ENCODE peak calls at places on chromosomes 5 and 9, in five cellular contexts. H is GM12865, X is GM23338, B is GM10248, Z is cardiac muscle cell. G is an unnamed sample.
A peak's percentile ranks its signal among the peaks of the same experiment; 100 is the strongest.

GRCh38 chr5:9599391-9599790 is 30.8 kb downstream of the TAS2R1 start:
- DNase-seq in H (no peak), X (no peak), Z (no peak), B (no peak), G (no peak)

GRCh38 chr5:160685695-160686094 is 166.3 kb downstream of the ATP10B start:
- DNase-seq in Z (no peak), H (peak; percentile 60), B (peak; percentile 39), X (peak; percentile 75), G (peak; percentile 43)

GRCh38 chr5:110869927-110870326 is 131.1 kb downstream of the SLC25A46 start:
- DNase-seq in B (no peak), X (no peak), Z (no peak), H (no peak), G (no peak)

GRCh38 chr5:10448754-10449345 is 7.2 kb downstream of the ROPN1L start:
- DNase-seq in B (no peak), Z (no peak), H (no peak), X (no peak), G (no peak)

GRCh38 chr9:99023831-99024230 is 80.1 kb downstream of the COL15A1 start:
- DNase-seq in Z (peak; percentile 72), X (no peak), B (no peak), H (no peak), G (no peak)

GRCh38 chr9:14441976-14442651 is 128.2 kb upstream of the NFIB start:
- DNase-seq in X (peak; percentile 87), H (peak; percentile 54), Z (peak; percentile 34), B (no peak), G (no peak)

GRCh38 chr9:95048225-95049087 is 269.1 kb downstream of the FANCC start:
- DNase-seq in H (peak; percentile 48), B (peak; percentile 85), Z (peak; percentile 52), X (peak; percentile 69), G (peak; percentile 90)

GRCh38 chr9:70948744-70949143 is 172.7 kb downstream of the TRPM3 start:
- DNase-seq in B (no peak), H (no peak), Z (no peak), X (no peak), G (no peak)

GRCh38 chr5:136023935-136024645 is 4.7 kb upstream of the TGFBI start:
- DNase-seq in H (no peak), X (no peak), Z (peak; percentile 74), B (no peak), G (no peak)

GRCh38 chr5:132370241-132370820 is 821 bp downstream of the SLC22A5 start:
- DNase-seq in B (no peak), Z (no peak), X (peak; percentile 21), H (no peak), G (no peak)

GRCh38 chr5:177555665-177556064 is 1.3 kb upstream of the FAM193B start:
- DNase-seq in H (no peak), B (no peak), X (no peak), Z (no peak), G (no peak)

GRCh38 chr5:177555228-177555627 is 865 bp upstream of the FAM193B start:
- DNase-seq in H (no peak), Z (no peak), X (no peak), B (no peak), G (no peak)

GRCh38 chr5:177553671-177554429 is 513 bp downstream of the FAM193B start:
- DNase-seq in H (peak; percentile 27), X (peak; percentile 42), Z (peak; percentile 12), B (peak; percentile 69), G (peak; percentile 79)

GRCh38 chr5:177554474-177555111 is at the start of gene FAM193B:
- DNase-seq in Z (peak; percentile 94), B (peak; percentile 99), H (peak; percentile 94), X (peak; percentile 98), G (peak; percentile 99)

GRCh38 chr5:177552839-177553455 is 1.4 kb downstream of the FAM193B start:
- DNase-seq in Z (peak; percentile 30), X (peak; percentile 48), H (no peak), B (no peak), G (no peak)
- TF ChIP-seq CTCF in Z (no peak), X (no peak), H (no peak), B (no peak), G (no peak)

GRCh38 chr5:7849531-7850240 is 1.2 kb downstream of the CFAP90 start:
- DNase-seq in X (peak; percentile 79), Z (peak; percentile 14), H (no peak), B (no peak), G (no peak)
- TF ChIP-seq CTCF in X (peak; percentile 27), Z (peak; percentile 19), H (no peak), B (no peak), G (no peak)

GRCh38 chr5:119255571-119256356 is 100.1 kb upstream of the TNFAIP8 start:
- DNase-seq in X (peak; percentile 90), H (peak; percentile 34), Z (peak; percentile 33), B (peak; percentile 21), G (peak; percentile 17)
- TF ChIP-seq CTCF in X (peak; percentile 70), H (peak; percentile 29), Z (peak; percentile 34), B (no peak), G (no peak)

GRCh38 chr5:124285733-124286132 is 460.7 kb downstream of the ZNF608 start:
- DNase-seq in H (no peak), X (no peak), B (no peak), Z (no peak), G (no peak)

GRCh38 chr5:124287813-124288212 is 458.6 kb downstream of the ZNF608 start:
- DNase-seq in H (no peak), B (no peak), Z (no peak), X (no peak), G (no peak)

GRCh38 chr5:124285071-124285470 is 461.4 kb downstream of the ZNF608 start:
- DNase-seq in H (no peak), X (no peak), B (no peak), Z (no peak), G (no peak)

GRCh38 chr5:124289122-124289521 is 457.3 kb downstream of the ZNF608 start:
- DNase-seq in B (no peak), Z (no peak), H (no peak), X (no peak), G (no peak)

GRCh38 chr5:124289641-124290201 is 456.7 kb downstream of the ZNF608 start:
- DNase-seq in Z (no peak), X (peak; percentile 77), H (peak; percentile 22), B (no peak), G (no peak)
- TF ChIP-seq CTCF in Z (no peak), X (peak; percentile 47), H (no peak), B (no peak), G (no peak)

DNA sequence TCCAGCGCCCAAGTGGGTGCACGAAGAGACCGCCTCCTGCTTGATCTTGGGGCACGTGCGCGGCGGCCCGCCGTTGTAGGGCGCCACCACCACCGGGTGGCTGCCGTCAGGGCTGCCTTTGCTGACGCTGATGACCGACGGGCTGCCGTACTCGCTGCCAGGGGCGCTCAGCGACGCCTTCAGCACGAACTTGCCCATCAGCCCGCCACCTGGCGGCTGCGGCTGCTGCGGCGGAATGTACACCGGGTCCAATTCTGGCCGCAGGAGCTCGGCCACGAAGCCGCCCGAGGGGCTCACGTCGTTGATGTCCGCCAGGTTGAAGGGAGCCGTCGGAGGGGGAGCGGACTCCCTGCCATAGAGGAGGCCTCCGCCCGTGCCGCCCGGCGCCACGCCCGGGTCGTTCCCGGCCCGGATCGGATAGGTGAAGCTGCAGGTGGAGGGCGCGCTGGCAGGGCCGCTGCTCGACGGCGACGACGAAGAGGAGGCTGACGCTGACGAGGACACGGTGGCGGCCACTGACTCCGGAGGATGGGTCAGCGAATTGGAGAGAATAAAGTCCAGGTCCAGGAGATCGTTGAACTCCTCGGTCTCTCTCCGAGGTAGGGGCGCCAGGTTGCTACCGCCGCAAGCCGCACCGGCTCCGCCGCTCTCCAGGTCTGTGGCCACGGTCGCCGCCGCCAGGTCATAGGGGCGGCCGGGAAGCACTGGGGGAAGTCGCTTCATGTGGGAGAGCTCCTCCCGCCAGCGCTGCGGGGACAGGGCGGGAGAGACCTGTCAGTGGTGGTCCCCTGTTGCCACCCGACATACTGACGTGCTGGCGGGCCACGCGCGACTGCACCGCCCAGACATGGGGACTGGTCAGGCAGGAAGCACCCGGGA is 1.8 kb downstream of the KLF4 start:
- DNase-seq in B (peak; percentile 40), X (peak; percentile 87), H (peak; percentile 60), Z (peak; percentile 67), G (peak; percentile 49)
- TF ChIP-seq CTCF in B (peak; percentile 30), X (peak; percentile 59), H (peak; percentile 41), Z (peak; percentile 71), G (peak; percentile 20)

G was measured in GM13976.